ENCODE peak calls at places on chromosomes 5 and 9, in seven cellular contexts. One of them, this sample, is unnamed.

GRCh38 chr5:172534229-172535169 is 80.2 kb upstream of the SH3PXD2B start:
- DNase-seq in iPS-NIHi11: no peak
- DNase-seq in NCI-H1092 treated with DMSO at 0.1 percent for 48 hours: no peak
- DNase-seq in NCI-H187 treated with DMSO at 0.1 percent for 48 hours: no peak
- DNase-seq in stimulated activated CD4-positive, alpha-beta T cell treated with anti-CD3 and anti-CD28 coated beads, Interleukin-1b, Interleukin-23, amount 100 ng/mL, for 4 hours: no peak
- DNase-seq in lower leg skin: peak
- DNase-seq in nucleus accumbens: no peak
- DNase-seq in this sample: no peak

GRCh38 chr5:172634106-172634899 is 6.8 kb upstream of the NEURL1B start:
- DNase-seq in lower leg skin: peak
- DNase-seq in NCI-H1092 treated with DMSO at 0.1 percent for 48 hours: no peak
- DNase-seq in NCI-H187 treated with DMSO at 0.1 percent for 48 hours: no peak
- DNase-seq in stimulated activated CD4-positive, alpha-beta T cell treated with anti-CD3 and anti-CD28 coated beads, Interleukin-1b, Interleukin-23, amount 100 ng/mL, for 4 hours: no peak
- DNase-seq in iPS-NIHi11: no peak
- DNase-seq in nucleus accumbens: no peak
- DNase-seq in this sample: no peak

GRCh38 chr5:142248853-142249462 is 75.9 kb downstream of the SPRY4 start:
- DNase-seq in stimulated activated CD4-positive, alpha-beta T cell treated with anti-CD3 and anti-CD28 coated beads, Interleukin-1b, Interleukin-23, amount 100 ng/mL, for 4 hours: no peak
- DNase-seq in iPS-NIHi11: peak
- DNase-seq in NCI-H1092 treated with DMSO at 0.1 percent for 48 hours: no peak
- DNase-seq in NCI-H187 treated with DMSO at 0.1 percent for 48 hours: no peak
- DNase-seq in nucleus accumbens: no peak
- DNase-seq in lower leg skin: peak
- DNase-seq in this sample: no peak

GRCh38 chr5:56606202-56606601 is 209.1 kb upstream of the MAP3K1 start:
- DNase-seq in nucleus accumbens: no peak
- DNase-seq in iPS-NIHi11: no peak
- DNase-seq in NCI-H187 treated with DMSO at 0.1 percent for 48 hours: no peak
- DNase-seq in stimulated activated CD4-positive, alpha-beta T cell treated with anti-CD3 and anti-CD28 coated beads, Interleukin-1b, Interleukin-23, amount 100 ng/mL, for 4 hours: no peak
- DNase-seq in NCI-H1092 treated with DMSO at 0.1 percent for 48 hours: no peak
- DNase-seq in lower leg skin: no peak
- DNase-seq in this sample: no peak

GRCh38 chr5:22787398-22787797 is 65.7 kb downstream of the CDH12 start:
- DNase-seq in NCI-H187 treated with DMSO at 0.1 percent for 48 hours: no peak
- DNase-seq in NCI-H1092 treated with DMSO at 0.1 percent for 48 hours: no peak
- DNase-seq in nucleus accumbens: no peak
- DNase-seq in stimulated activated CD4-positive, alpha-beta T cell treated with anti-CD3 and anti-CD28 coated beads, Interleukin-1b, Interleukin-23, amount 100 ng/mL, for 4 hours: no peak
- DNase-seq in iPS-NIHi11: no peak
- DNase-seq in lower leg skin: no peak
- DNase-seq in this sample: no peak

GRCh38 chr5:168995024-168995423 is 305.9 kb downstream of the SLIT3 start:
- DNase-seq in lower leg skin: no peak
- DNase-seq in nucleus accumbens: no peak
- DNase-seq in NCI-H1092 treated with DMSO at 0.1 percent for 48 hours: no peak
- DNase-seq in stimulated activated CD4-positive, alpha-beta T cell treated with anti-CD3 and anti-CD28 coated beads, Interleukin-1b, Interleukin-23, amount 100 ng/mL, for 4 hours: no peak
- DNase-seq in NCI-H187 treated with DMSO at 0.1 percent for 48 hours: no peak
- DNase-seq in iPS-NIHi11: no peak
- DNase-seq in this sample: peak

GRCh38 chr5:92492908-92493307 is 1088.1 kb downstream of the NR2F1-AS1 start:
- DNase-seq in stimulated activated CD4-positive, alpha-beta T cell treated with anti-CD3 and anti-CD28 coated beads, Interleukin-1b, Interleukin-23, amount 100 ng/mL, for 4 hours: no peak
- DNase-seq in NCI-H187 treated with DMSO at 0.1 percent for 48 hours: no peak
- DNase-seq in NCI-H1092 treated with DMSO at 0.1 percent for 48 hours: no peak
- DNase-seq in nucleus accumbens: no peak
- DNase-seq in iPS-NIHi11: no peak
- DNase-seq in lower leg skin: no peak
- DNase-seq in this sample: no peak

GRCh38 chr9:114283551-114284111 is 39.3 kb upstream of the ORM1 start:
- DNase-seq in NCI-H187 treated with DMSO at 0.1 percent for 48 hours: no peak
- DNase-seq in lower leg skin: peak
- DNase-seq in stimulated activated CD4-positive, alpha-beta T cell treated with anti-CD3 and anti-CD28 coated beads, Interleukin-1b, Interleukin-23, amount 100 ng/mL, for 4 hours: no peak
- DNase-seq in NCI-H1092 treated with DMSO at 0.1 percent for 48 hours: no peak
- DNase-seq in nucleus accumbens: no peak
- DNase-seq in iPS-NIHi11: no peak
- DNase-seq in this sample: no peak

GRCh38 chr9:16029056-16029615 is 476.3 kb downstream of the CCDC171 start:
- DNase-seq in stimulated activated CD4-positive, alpha-beta T cell treated with anti-CD3 and anti-CD28 coated beads, Interleukin-1b, Interleukin-23, amount 100 ng/mL, for 4 hours: no peak
- DNase-seq in nucleus accumbens: no peak
- DNase-seq in NCI-H1092 treated with DMSO at 0.1 percent for 48 hours: no peak
- DNase-seq in iPS-NIHi11: no peak
- DNase-seq in lower leg skin: no peak
- DNase-seq in NCI-H187 treated with DMSO at 0.1 percent for 48 hours: no peak
- DNase-seq in this sample: no peak

GRCh38 chr9:79073201-79073600 is 498.6 kb upstream of the TLE4 start:
- DNase-seq in NCI-H187 treated with DMSO at 0.1 percent for 48 hours: no peak
- DNase-seq in NCI-H1092 treated with DMSO at 0.1 percent for 48 hours: no peak
- DNase-seq in lower leg skin: no peak
- DNase-seq in iPS-NIHi11: no peak
- DNase-seq in nucleus accumbens: no peak
- DNase-seq in stimulated activated CD4-positive, alpha-beta T cell treated with anti-CD3 and anti-CD28 coated beads, Interleukin-1b, Interleukin-23, amount 100 ng/mL, for 4 hours: no peak
- DNase-seq in this sample: no peak

GRCh38 chr9:127388037-127388855 is 8.7 kb upstream of the SLC2A8 start:
- DNase-seq in NCI-H187 treated with DMSO at 0.1 percent for 48 hours: no peak
- DNase-seq in stimulated activated CD4-positive, alpha-beta T cell treated with anti-CD3 and anti-CD28 coated beads, Interleukin-1b, Interleukin-23, amount 100 ng/mL, for 4 hours: peak
- DNase-seq in nucleus accumbens: no peak
- DNase-seq in lower leg skin: no peak
- DNase-seq in iPS-NIHi11: no peak
- DNase-seq in NCI-H1092 treated with DMSO at 0.1 percent for 48 hours: no peak
- DNase-seq in this sample: peak

GRCh38 chr5:71719092-71719964 is at the start of gene CARTPT:
- DNase-seq in stimulated activated CD4-positive, alpha-beta T cell treated with anti-CD3 and anti-CD28 coated beads, Interleukin-1b, Interleukin-23, amount 100 ng/mL, for 4 hours: no peak
- DNase-seq in NCI-H187 treated with DMSO at 0.1 percent for 48 hours: no peak
- DNase-seq in lower leg skin: no peak
- DNase-seq in nucleus accumbens: no peak
- DNase-seq in NCI-H1092 treated with DMSO at 0.1 percent for 48 hours: no peak
- DNase-seq in iPS-NIHi11: peak
- DNase-seq in this sample: no peak

GRCh38 chr5:9456435-9457042 is 89.3 kb downstream of the SEMA5A start:
- DNase-seq in stimulated activated CD4-positive, alpha-beta T cell treated with anti-CD3 and anti-CD28 coated beads, Interleukin-1b, Interleukin-23, amount 100 ng/mL, for 4 hours: no peak
- DNase-seq in lower leg skin: no peak
- DNase-seq in NCI-H187 treated with DMSO at 0.1 percent for 48 hours: no peak
- DNase-seq in iPS-NIHi11: peak
- DNase-seq in NCI-H1092 treated with DMSO at 0.1 percent for 48 hours: no peak
- DNase-seq in nucleus accumbens: no peak
- DNase-seq in this sample: no peak

GRCh38 chr5:73464016-73464745 is 15.6 kb upstream of the FOXD1 start:
- DNase-seq in iPS-NIHi11: no peak
- DNase-seq in stimulated activated CD4-positive, alpha-beta T cell treated with anti-CD3 and anti-CD28 coated beads, Interleukin-1b, Interleukin-23, amount 100 ng/mL, for 4 hours: no peak
- DNase-seq in lower leg skin: no peak
- DNase-seq in NCI-H1092 treated with DMSO at 0.1 percent for 48 hours: peak
- DNase-seq in NCI-H187 treated with DMSO at 0.1 percent for 48 hours: no peak
- DNase-seq in nucleus accumbens: no peak
- DNase-seq in this sample: no peak